ENCODE peak calls at places on chromosomes 6 and 20, in four cellular contexts. D is mesendoderm, V is GM20000, C is A549. X is an unnamed sample.

GRCh38 chr20:17628101-17628841 is 53.8 kb downstream of the RRBP1 start:
- DNase-seq in C (no peak), V (no peak), D (peak), X (peak)

GRCh38 chr6:25173951-25174474 is 105.2 kb upstream of the CARMIL1 start:
- DNase-seq in C (peak), D (peak), V (no peak), X (no peak)

GRCh38 chr6:142885182-142885867 is 59.7 kb downstream of the HIVEP2 start:
- DNase-seq in D (peak), C (peak), V (peak), X (peak)

GRCh38 chr6:82277686-82278085 is 30.1 kb upstream of the IBTK start:
- DNase-seq in V (no peak), D (no peak), C (no peak), X (no peak)

GRCh38 chr20:58130574-58130973 is 97.9 kb downstream of the ANKRD60 start:
- DNase-seq in D (no peak), C (no peak), V (no peak), X (no peak)

GRCh38 chr20:48098099-48098498 is 312.8 kb upstream of the SULF2 start:
- DNase-seq in D (no peak), V (no peak), C (no peak), X (no peak)

GRCh38 chr6:38567436-38567835 is 72.3 kb downstream of the BTBD9 start:
- DNase-seq in V (no peak), D (no peak), C (no peak), X (no peak)

GRCh38 chr20:45976132-45976531 is 4.1 kb upstream of the ZNF335 start:
- DNase-seq in D (no peak), C (no peak), V (no peak), X (no peak)

GRCh38 chr6:122014961-122015360 is 384.5 kb upstream of the HSF2 start:
- DNase-seq in C (no peak), V (no peak), D (no peak), X (no peak)

GRCh38 chr6:84344005-84344404 is 116.6 kb upstream of the CEP162 start:
- DNase-seq in C (no peak), D (no peak), V (no peak), X (no peak)

GRCh38 chr6:72042088-72042487 is 155.7 kb downstream of the RIMS1 start:
- DNase-seq in D (peak), C (no peak), V (no peak), X (no peak)

X was measured in H7.